ENCODE peak calls at places on chromosomes 12 and 14, in four cellular contexts. G is HepG2, M is H1, X is A549. K is an unnamed sample.

GRCh38 chr12:107493135-107493494 is 192.5 kb upstream of the PWP1 start:
- DNase-seq in G (no peak), M (no peak), X (no peak), K (no peak)

GRCh38 chr14:90545966-90546751 is 149.3 kb downstream of the CALM1 start:
- DNase-seq in G (no peak), M (no peak), X (no peak), K (no peak)

GRCh38 chr12:71664411-71665108 is 459 bp downstream of the THAP2 start:
- DNase-seq in G (no peak), M (no peak), X (peak; percentile 10), K (no peak)

GRCh38 chr14:56172571-56172971 is 54.4 kb downstream of the PELI2 start:
- DNase-seq in G (no peak), M (no peak), X (no peak), K (no peak)

GRCh38 chr12:45379261-45379660 is 163.4 kb downstream of the ANO6 start:
- DNase-seq in G (no peak), M (no peak), X (no peak), K (no peak)

GRCh38 chr12:43836455-43836989 is 641 bp downstream of the TMEM117 start:
- DNase-seq in G (peak; percentile 43), M (no peak), X (peak; percentile 48), K (peak; percentile 10)

GRCh38 chr12:45577844-45578399 is 151.6 kb upstream of the ARID2 start:
- DNase-seq in G (no peak), M (no peak), X (no peak), K (no peak)

GRCh38 chr12:64480148-64480547 is 28.2 kb downstream of the TBK1 start:
- DNase-seq in G (no peak), M (no peak), X (no peak), K (no peak)

GRCh38 chr12:26648584-26648983 is 184.4 kb downstream of the ITPR2 start:
- DNase-seq in G (no peak), M (no peak), X (peak; percentile 8), K (no peak)

GRCh38 chr12:119229837-119230236 is 51.1 kb downstream of the HSPB8 start:
- DNase-seq in G (peak; percentile 55), M (peak; percentile 34), X (peak; percentile 84), K (peak; percentile 70)

GRCh38 chr12:104974626-104975290 is 11.4 kb upstream of the NOPCHAP1 start:
- DNase-seq in G (no peak), M (no peak), X (no peak), K (no peak)

DNA sequence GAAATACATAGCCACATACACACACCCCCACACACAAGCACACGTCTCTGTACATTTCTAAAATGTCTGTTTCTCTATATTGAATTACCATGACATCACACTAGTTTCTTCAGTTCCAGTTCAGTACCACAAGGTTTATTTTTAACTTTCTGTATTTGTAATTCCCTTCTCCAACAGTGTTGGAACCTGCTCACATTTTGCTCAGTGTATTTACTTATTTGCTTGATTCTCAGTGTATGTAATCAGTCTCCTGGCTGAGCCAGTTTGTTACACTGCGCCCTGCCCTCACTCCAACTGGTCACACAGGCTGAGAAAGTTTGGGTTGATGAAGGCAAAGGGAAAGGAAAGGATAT is 67.1 kb downstream of the MON2 start:
- DNase-seq in G (no peak), M (no peak), X (no peak), K (no peak)
- TF ChIP-seq RNF2 in G (no peak), M (no peak), X (no peak), K (no peak)

DNA sequence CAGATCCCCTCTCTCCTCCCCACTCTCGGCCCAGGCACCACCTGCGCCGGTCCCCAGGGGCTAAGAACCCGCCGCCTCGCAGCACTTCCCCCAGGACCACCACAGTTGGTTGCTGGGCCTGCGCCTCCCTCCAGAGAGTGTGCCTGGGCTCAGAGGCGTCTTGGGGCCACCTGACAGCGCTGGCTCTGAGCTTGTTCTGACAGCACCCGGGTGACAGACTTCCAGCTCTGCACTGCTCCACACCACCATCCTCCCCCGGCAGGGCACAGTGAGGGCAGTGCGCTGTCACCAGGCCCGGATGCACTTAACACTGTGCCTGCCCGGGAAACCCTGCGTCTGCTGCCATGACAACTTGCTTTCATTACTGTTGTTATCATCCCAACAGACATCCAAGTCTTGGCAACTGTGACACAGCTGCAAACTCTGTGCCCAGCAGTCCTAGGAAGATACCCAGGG is 6.6 kb downstream of the BRF1 start:
- DNase-seq in G (no peak), M (no peak), X (no peak), K (no peak)
- TF ChIP-seq RNF2 in G (no peak), M (no peak), X (no peak), K (no peak)

GRCh38 chr12:56599797-56600196 is 30.3 kb downstream of the BAZ2A start:
- DNase-seq in G (no peak), M (no peak), X (no peak), K (no peak)
- TF ChIP-seq RNF2 in G (no peak), M (no peak), X (no peak), K (no peak)

GRCh38 chr14:57921377-57921776 is 55.5 kb upstream of the SLC35F4 start:
- DNase-seq in G (no peak), M (no peak), X (no peak), K (no peak)

GRCh38 chr14:57918791-57919190 is 52.9 kb upstream of the SLC35F4 start:
- DNase-seq in G (no peak), M (no peak), X (no peak), K (no peak)
- TF ChIP-seq RNF2 in G (no peak), M (no peak), X (no peak), K (no peak)

GRCh38 chr12:116293687-116294463 is 16.4 kb upstream of the MED13L start:
- DNase-seq in G (no peak), M (no peak), X (no peak), K (no peak)
- TF ChIP-seq RNF2 in G (no peak), M (no peak), X (no peak), K (no peak)

DNA sequence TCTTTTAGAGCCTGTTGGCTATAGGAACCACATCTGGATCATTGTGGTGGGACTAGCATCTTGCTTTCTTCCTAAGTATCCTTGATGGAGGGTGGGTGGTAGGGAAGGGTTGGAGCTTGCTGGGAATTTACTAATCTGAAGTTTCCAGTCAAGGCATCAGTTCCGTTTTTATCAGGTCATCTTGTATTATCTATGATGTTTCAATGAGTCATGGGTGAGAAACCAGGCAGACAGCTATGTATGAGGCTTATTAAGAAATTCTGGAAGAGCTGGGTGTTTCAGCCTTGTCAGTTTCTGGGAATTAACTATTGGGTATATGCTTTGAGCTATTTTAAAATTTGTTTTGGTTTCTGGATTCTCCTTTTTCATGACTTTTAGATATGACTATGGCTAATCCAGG is 11.3 kb downstream of the TSFM start:
- DNase-seq in G (no peak), M (no peak), X (no peak), K (no peak)
- TF ChIP-seq RNF2 in G (no peak), M (no peak), X (no peak), K (no peak)

K was measured in K562.